ENCODE peak calls at places on chromosomes 3 and 15, in four cellular contexts. U, I, A and D are unnamed samples.
A peak's percentile ranks its signal among the peaks of the same experiment; 100 is the strongest.

GRCh38 chr3:131713416-131714118 is 210.8 kb upstream of the MRPL3 start:
- DNase-seq in U (no peak), I (no peak), A (peak; percentile 46), D (no peak)

GRCh38 chr3:128352326-128352725 is 114.4 kb downstream of the DNAJB8 start:
- DNase-seq in U (no peak), I (no peak), A (no peak), D (no peak)

GRCh38 chr15:67765706-67766105 is 59.6 kb upstream of the SKOR1 start:
- DNase-seq in U (no peak), I (no peak), A (no peak), D (no peak)

GRCh38 chr3:134315286-134316106 is 58.8 kb downstream of the AMOTL2 start:
- DNase-seq in U (no peak), I (peak; percentile 84), A (peak; percentile 37), D (no peak)

GRCh38 chr3:123343296-123344174 is 105.4 kb downstream of the ADCY5 start:
- DNase-seq in U (no peak), I (no peak), A (no peak), D (no peak)

GRCh38 chr3:128878011-128878457 is 1.4 kb upstream of the ACAD9 start:
- DNase-seq in U (no peak), I (no peak), A (no peak), D (no peak)

GRCh38 chr3:44114142-44114541 is 127.5 kb upstream of the TOPAZ1 start:
- DNase-seq in U (peak; percentile 70), I (peak; percentile 22), A (peak; percentile 16), D (peak; percentile 39)

GRCh38 chr3:127984241-127984975 is 67.8 kb upstream of the SEC61A1 start:
- DNase-seq in U (no peak), I (no peak), A (no peak), D (no peak)

GRCh38 chr3:168653255-168653654 is 557.5 kb upstream of the GOLIM4 start:
- DNase-seq in U (no peak), I (no peak), A (no peak), D (no peak)

GRCh38 chr3:124322309-124322880 is 330.5 kb upstream of the ROPN1 start:
- DNase-seq in U (no peak), I (no peak), A (no peak), D (no peak)

GRCh38 chr3:134080761-134081160 is 51.0 kb upstream of the SLCO2A1 start:
- DNase-seq in U (no peak), I (no peak), A (no peak), D (no peak)

GRCh38 chr3:124602986-124603627 is 127.1 kb upstream of the UMPS start:
- DNase-seq in U (no peak), I (no peak), A (no peak), D (no peak)

GRCh38 chr3:125037498-125038150 is 18.2 kb downstream of the HEG1 start:
- DNase-seq in U (no peak), I (no peak), A (peak; percentile 88), D (no peak)

GRCh38 chr3:169879013-169879412 is 9.3 kb upstream of the LRRC31 start:
- DNase-seq in U (no peak), I (no peak), A (no peak), D (no peak)

GRCh38 chr3:13159890-13160289 is 86.7 kb upstream of the IQSEC1 start:
- DNase-seq in U (no peak), I (no peak), A (peak; percentile 44), D (no peak)

GRCh38 chr15:39747326-39747725 is 35.3 kb downstream of the FSIP1 start:
- DNase-seq in U (no peak), I (peak; percentile 79), A (peak; percentile 59), D (no peak)

GRCh38 chr3:194100856-194101390 is 35.0 kb upstream of the HES1 start:
- DNase-seq in U (no peak), I (no peak), A (no peak), D (no peak)

GRCh38 chr3:157700405-157700804 is 197.2 kb upstream of the VEPH1 start:
- DNase-seq in U (no peak), I (peak; percentile 7), A (peak; percentile 14), D (peak; percentile 2)

GRCh38 chr15:74664028-74664616 is 31.7 kb downstream of the EDC3 start:
- DNase-seq in U (no peak), I (peak; percentile 70), A (peak; percentile 38), D (no peak)

GRCh38 chr15:36591534-36592411 is 12.3 kb downstream of the CDIN1 start:
- DNase-seq in U (no peak), I (peak; percentile 26), A (peak; percentile 37), D (no peak)

GRCh38 chr3:64399205-64399800 is 174.0 kb upstream of the PRICKLE2 start:
- DNase-seq in U (no peak), I (peak; percentile 80), A (peak; percentile 70), D (peak; percentile 36)

GRCh38 chr15:96112018-96112417 is 218.5 kb upstream of the NR2F2 start:
- DNase-seq in U (no peak), I (no peak), A (no peak), D (no peak)

GRCh38 chr15:78010112-78010511 is 67.4 kb downstream of the TBC1D2B start:
- DNase-seq in U (no peak), I (no peak), A (no peak), D (no peak)

GRCh38 chr15:101828774-101829173 is 16.8 kb downstream of the OR4F15 start:
- DNase-seq in U (no peak), I (no peak), A (no peak), D (no peak)

GRCh38 chr3:46677096-46677702 is 16.3 kb downstream of the ALS2CL start:
- DNase-seq in U (peak; percentile 64), I (peak; percentile 28), A (no peak), D (peak; percentile 19)

GRCh38 chr3:116863842-116864626 is 154.5 kb downstream of the TUSC7 start:
- DNase-seq in U (no peak), I (peak; percentile 65), A (peak; percentile 64), D (peak; percentile 22)

GRCh38 chr3:179292440-179292839 is 30.4 kb upstream of the ZNF639 start:
- DNase-seq in U (no peak), I (peak; percentile 24), A (no peak), D (no peak)

GRCh38 chr15:80662756-80663553 is 32.2 kb upstream of the ABHD17C start:
- DNase-seq in U (no peak), I (no peak), A (peak; percentile 98), D (no peak)

GRCh38 chr3:157232146-157232545 is 72.2 kb upstream of the CCNL1 start:
- DNase-seq in U (no peak), I (no peak), A (peak; percentile 4), D (no peak)

GRCh38 chr15:75758071-75758872 is 45.6 kb upstream of the CSPG4 start:
- DNase-seq in U (peak; percentile 96), I (peak; percentile 76), A (peak; percentile 69), D (peak; percentile 89)

GRCh38 chr15:52668133-52668532 is 11.1 kb downstream of the ATOSA start:
- DNase-seq in U (no peak), I (peak; percentile 47), A (no peak), D (no peak)

GRCh38 chr3:170344971-170345370 is 12.5 kb upstream of the SKIL start:
- DNase-seq in U (no peak), I (no peak), A (peak; percentile 57), D (peak; percentile 71)

GRCh38 chr3:13282528-13282985 is 137.6 kb downstream of the NUP210 start:
- DNase-seq in U (no peak), I (no peak), A (no peak), D (peak; percentile 54)

GRCh38 chr3:171190668-171191067 is 164.1 kb upstream of the SLC2A2 start:
- DNase-seq in U (no peak), I (no peak), A (peak; percentile 58), D (no peak)

GRCh38 chr3:24495334-24495994 is 814 bp upstream of the THRB start:
- DNase-seq in U (peak; percentile 91), I (no peak), A (peak; percentile 69), D (no peak)
- TF ChIP-seq CTCF in U (no peak), I (no peak), A (peak; percentile 24), D (no peak)

GRCh38 chr15:44298878-44299277 is 10.4 kb downstream of the GOLM2 start:
- DNase-seq in U (no peak), I (no peak), A (peak; percentile 31), D (peak; percentile 11)
- TF ChIP-seq CTCF in U (no peak), I (peak; percentile 45), A (peak; percentile 51), D (peak; percentile 33)

DNA sequence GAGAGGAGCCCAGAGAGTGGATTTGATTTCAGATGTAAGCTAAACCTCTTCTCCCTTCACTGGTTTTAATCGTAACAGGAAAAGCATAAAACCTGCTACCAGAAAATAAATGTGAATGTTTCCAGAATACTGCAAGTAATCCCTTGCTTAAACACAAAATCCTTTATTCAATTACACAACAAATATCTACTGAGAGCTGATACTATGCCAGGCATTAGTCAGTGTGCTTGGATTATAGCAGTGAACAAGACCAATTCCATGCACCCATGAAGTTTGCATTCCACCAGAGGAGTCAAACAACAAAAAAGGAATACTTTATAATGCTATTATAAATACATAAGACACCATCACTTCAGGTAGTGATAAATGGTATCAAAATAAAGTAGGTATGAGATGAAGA is 15.1 kb downstream of the AVEN start:
- DNase-seq in U (no peak), I (peak; percentile 44), A (no peak), D (no peak)
- TF ChIP-seq CTCF in U (no peak), I (no peak), A (no peak), D (no peak)

DNA sequence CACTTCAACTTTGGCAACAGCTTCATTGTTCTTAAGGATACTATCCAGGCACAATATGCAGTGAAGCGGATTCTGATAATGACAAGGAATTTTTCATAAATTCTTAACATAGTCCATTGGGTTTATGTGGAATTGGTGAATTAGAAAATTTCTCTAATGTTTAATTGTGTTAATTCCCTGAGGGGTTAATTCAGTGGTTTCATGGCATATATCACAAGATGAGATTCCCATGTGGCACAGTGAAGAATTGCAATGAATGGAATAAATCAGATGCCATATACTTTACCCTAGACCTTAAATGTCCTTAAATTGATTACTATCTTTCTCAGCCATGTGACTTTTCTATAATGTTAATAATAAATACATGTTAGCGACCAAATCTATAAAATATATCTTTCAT is 1244.1 kb downstream of the ROBO2 start:
- DNase-seq in U (no peak), I (no peak), A (no peak), D (no peak)
- TF ChIP-seq CTCF in U (no peak), I (no peak), A (no peak), D (no peak)

GRCh38 chr3:30043156-30043555 is 563.2 kb upstream of the TGFBR2 start:
- DNase-seq in U (no peak), I (no peak), A (no peak), D (no peak)
- TF ChIP-seq CTCF in U (no peak), I (no peak), A (no peak), D (no peak)

GRCh38 chr3:45194791-45195190 is 31.3 kb downstream of the TMEM158 start:
- DNase-seq in U (no peak), I (no peak), A (no peak), D (no peak)

GRCh38 chr3:45204136-45204535 is 22.0 kb downstream of the TMEM158 start:
- DNase-seq in U (no peak), I (peak; percentile 87), A (peak; percentile 76), D (no peak)

GRCh38 chr3:45199837-45200648 is 26.0 kb downstream of the TMEM158 start:
- DNase-seq in U (no peak), I (peak; percentile 98), A (peak; percentile 99), D (no peak)

GRCh38 chr3:45198264-45199260 is 27.5 kb downstream of the TMEM158 start:
- DNase-seq in U (no peak), I (no peak), A (peak; percentile 34), D (no peak)
- TF ChIP-seq CTCF in U (no peak), I (no peak), A (no peak), D (no peak)

GRCh38 chr3:108818404-108818803 is 4.2 kb upstream of the TRAT1 start:
- DNase-seq in U (no peak), I (peak; percentile 14), A (peak; percentile 65), D (peak; percentile 34)
- TF ChIP-seq CTCF in U (no peak), I (peak; percentile 23), A (peak; percentile 61), D (peak; percentile 9)

GRCh38 chr3:57141719-57142118 is 23.4 kb downstream of the IL17RD start:
- DNase-seq in U (no peak), I (no peak), A (no peak), D (no peak)
- TF ChIP-seq CTCF in U (no peak), I (no peak), A (no peak), D (no peak)